ENCODE peak calls at places on chromosomes 2 and 18, in seven cellular contexts. Y is HCT116; W is CD8-positive, alpha-beta memory T cell; F is GM23338; C is CD4-positive, alpha-beta memory T cell; Q is GM23248; A is A673. T is an unnamed sample. For H3K4me1, the result is how much of the 10 kb centered on the place peaks cover.

GRCh38 chr2:126482582-126483464 is 173.1 kb upstream of the GYPC start:
- DNase-seq in Y (no peak), W (no peak), F (peak), C (no peak), Q (no peak), A (peak), T (peak)

GRCh38 chr2:237222178-237222577 is 136.5 kb downstream of the COPS8 start:
- DNase-seq in Y (no peak), W (no peak), F (no peak), C (no peak), Q (peak), A (peak), T (peak)

GRCh38 chr2:127608061-127609011 is 37.6 kb upstream of the GPR17 start:
- DNase-seq in Y (no peak), W (no peak), F (no peak), C (no peak), Q (no peak), A (no peak), T (no peak)

GRCh38 chr2:217628061-217628460 is 374.7 kb downstream of the TNS1 start:
- DNase-seq in Y (no peak), W (no peak), F (no peak), C (no peak), Q (no peak), A (no peak), T (no peak)

GRCh38 chr2:172279214-172279613 is 148.2 kb upstream of the ITGA6 start:
- DNase-seq in Y (no peak), W (no peak), F (no peak), C (no peak), Q (no peak), A (no peak), T (no peak)

GRCh38 chr2:223969856-223970255 is 12.6 kb downstream of the MRPL44 start:
- DNase-seq in Y (no peak), W (no peak), F (no peak), C (no peak), Q (peak), A (no peak), T (no peak)

GRCh38 chr2:186907897-186908296 is 58.9 kb upstream of the ZSWIM2 start:
- DNase-seq in Y (no peak), W (no peak), F (no peak), C (no peak), Q (no peak), A (no peak), T (no peak)

GRCh38 chr2:70549064-70549710 is 4.4 kb downstream of the TGFA start:
- DNase-seq in Y (no peak), W (no peak), F (no peak), C (no peak), Q (no peak), A (no peak), T (no peak)

GRCh38 chr18:10381951-10382350 is 72.5 kb upstream of the APCDD1 start:
- DNase-seq in Y (no peak), W (no peak), F (no peak), C (no peak), Q (peak), A (no peak), T (no peak)

GRCh38 chr2:164558450-164558849 is 62.8 kb downstream of the GRB14 start:
- DNase-seq in Y (no peak), W (no peak), F (no peak), C (no peak), Q (no peak), A (no peak), T (no peak)

GRCh38 chr2:222809582-222809981 is 51.3 kb upstream of the ACSL3 start:
- DNase-seq in Y (no peak), W (no peak), F (no peak), C (no peak), Q (no peak), A (no peak), T (no peak)

GRCh38 chr2:66569321-66569851 is 134.5 kb downstream of the MEIS1 start:
- DNase-seq in Y (no peak), W (no peak), F (no peak), C (no peak), Q (peak), A (peak), T (no peak)

GRCh38 chr2:29129586-29130281 is 14.5 kb downstream of the CLIP4 start:
- DNase-seq in Y (no peak), W (no peak), F (peak), C (no peak), Q (peak), A (no peak), T (peak)

GRCh38 chr18:28040720-28041119 is 136.2 kb downstream of the CDH2 start:
- DNase-seq in Y (no peak), W (no peak), F (no peak), C (no peak), Q (peak), A (no peak), T (no peak)

GRCh38 chr18:28036481-28036880 is 140.4 kb downstream of the CDH2 start:
- DNase-seq in Y (no peak), W (no peak), F (no peak), C (no peak), Q (no peak), A (no peak), T (no peak)

GRCh38 chr18:28041366-28041765 is 135.6 kb downstream of the CDH2 start:
- DNase-seq in Y (no peak), W (no peak), F (no peak), C (no peak), Q (peak), A (peak), T (no peak)

GRCh38 chr18:28040216-28040615 is 136.7 kb downstream of the CDH2 start:
- DNase-seq in Y (no peak), W (no peak), F (no peak), C (no peak), Q (no peak), A (no peak), T (no peak)

GRCh38 chr18:28039078-28039477 is 137.9 kb downstream of the CDH2 start:
- DNase-seq in Y (no peak), W (no peak), F (no peak), C (no peak), Q (no peak), A (no peak), T (peak)
- H3K4me1 ChIP-seq in Y (under half), W (under half), F (under half), C (under half), Q (under half), A (under half), T (under half)

DNA sequence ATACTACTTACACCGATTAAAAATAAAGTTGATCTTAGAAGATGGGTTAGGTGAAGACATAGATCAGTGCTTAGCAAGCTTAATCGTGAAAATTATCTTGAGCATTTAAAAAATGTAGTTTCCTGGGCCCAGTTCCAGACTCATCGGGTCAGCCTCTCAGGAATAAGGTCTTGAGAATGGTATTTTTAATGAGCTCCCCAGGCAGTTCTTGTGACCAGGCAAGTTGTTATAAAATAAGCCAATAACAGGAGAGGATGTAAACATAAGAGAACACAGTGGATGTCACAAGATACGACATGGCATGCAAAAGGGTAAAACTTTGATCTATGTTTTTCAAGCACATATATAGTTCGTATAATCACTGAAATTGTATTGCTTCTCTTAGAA is 507.1 kb upstream of the ZEB2 start:
- DNase-seq in Y (no peak), W (no peak), F (no peak), C (no peak), Q (peak), A (no peak), T (no peak)
- H3K4me3 ChIP-seq in Y (no peak), W (no peak), F (no peak), C (no peak), Q (no peak), A (no peak), T (no peak)

DNA sequence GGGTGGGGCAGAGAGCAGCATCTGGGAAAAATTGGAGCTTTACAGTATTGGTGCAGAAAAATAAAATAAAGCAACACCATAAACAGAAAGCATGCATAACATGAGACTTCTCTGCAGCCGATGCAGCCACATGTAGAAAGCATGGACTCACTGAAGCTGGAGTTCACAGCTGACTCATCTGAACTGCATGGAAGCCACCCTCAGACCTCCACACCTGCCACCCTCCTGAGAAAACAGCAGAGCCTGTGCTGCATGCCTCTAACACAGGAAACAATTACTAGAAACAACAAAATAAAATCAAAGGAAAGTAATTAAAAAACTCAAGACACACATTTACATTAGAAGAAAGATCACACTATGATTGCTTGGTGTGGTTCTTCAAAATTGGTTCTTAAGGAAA is 169.4 kb upstream of the ALKAL2 start:
- DNase-seq in Y (no peak), W (no peak), F (no peak), C (no peak), Q (no peak), A (no peak), T (no peak)
- H3K4me1 ChIP-seq in Y (under half), W (under half), F (under half), C (under half), Q (under half), A (under half), T (under half)

DNA sequence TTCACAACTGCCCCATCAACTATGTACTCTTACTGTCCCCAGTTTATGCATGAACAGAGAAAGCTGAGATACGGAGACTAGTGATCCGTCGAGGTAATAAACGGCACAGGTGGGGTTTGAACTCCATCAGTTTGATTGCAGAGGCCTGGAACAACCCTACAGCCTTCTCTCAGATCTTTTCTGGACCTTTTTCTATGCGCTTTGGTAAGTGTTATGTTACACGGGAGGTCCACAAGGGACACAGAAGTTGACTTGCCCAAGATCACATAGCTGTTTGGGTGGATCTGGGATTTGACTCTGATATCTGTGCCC is 1.1 kb upstream of the DNPEP start:
- DNase-seq in Y (no peak), W (no peak), F (no peak), C (no peak), Q (no peak), A (no peak), T (no peak)
- H3K4me3 ChIP-seq in Y (peak), W (peak), F (peak), C (peak), Q (peak), A (peak), T (peak)

DNA sequence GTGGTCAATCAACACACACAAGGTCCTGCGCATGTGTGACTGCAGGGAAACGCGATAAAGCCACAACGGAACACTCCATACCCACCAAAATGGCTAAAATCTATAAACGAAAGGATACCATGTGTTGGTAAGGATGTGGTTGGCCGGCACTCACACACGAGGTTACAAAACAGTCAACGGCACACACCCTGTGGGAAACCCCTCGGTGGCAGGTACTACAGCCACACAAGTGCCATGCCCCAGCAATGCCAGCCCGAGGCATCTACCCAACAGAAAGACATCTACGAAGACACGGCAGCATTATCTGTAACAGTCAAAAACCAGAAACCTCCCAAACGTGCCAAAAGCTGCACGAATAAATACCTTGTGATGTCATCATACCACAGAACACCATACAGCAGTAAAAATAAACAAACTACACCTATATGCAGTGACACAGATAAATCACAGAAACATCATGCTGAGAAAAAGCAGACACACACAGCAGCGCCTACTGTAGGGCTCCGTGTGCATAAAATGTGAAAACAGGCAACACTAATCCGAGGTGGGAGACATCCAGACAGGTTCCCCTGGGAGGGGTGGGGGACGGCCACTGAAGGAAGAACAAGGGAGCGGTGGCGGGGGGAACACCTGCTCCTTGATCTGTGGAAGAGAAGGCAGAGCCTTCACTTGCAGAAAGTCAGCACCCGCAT is 36.7 kb downstream of the HDAC4 start:
- DNase-seq in Y (no peak), W (peak), F (no peak), C (peak), Q (no peak), A (no peak), T (no peak)
- H3K4me1 ChIP-seq in Y (under half), W (under half), F (under half), C (under half), Q (under half), A (under half), T (under half)

GRCh38 chr2:102943251-102943650 is 181.4 kb downstream of the TMEM182 start:
- DNase-seq in Y (no peak), W (no peak), F (no peak), C (no peak), Q (no peak), A (no peak), T (no peak)

GRCh38 chr2:102942098-102942497 is 180.3 kb downstream of the TMEM182 start:
- DNase-seq in Y (no peak), W (no peak), F (no peak), C (no peak), Q (no peak), A (no peak), T (no peak)

GRCh38 chr2:102940684-102941083 is 178.9 kb downstream of the TMEM182 start:
- DNase-seq in Y (no peak), W (no peak), F (no peak), C (no peak), Q (no peak), A (no peak), T (no peak)

DNA sequence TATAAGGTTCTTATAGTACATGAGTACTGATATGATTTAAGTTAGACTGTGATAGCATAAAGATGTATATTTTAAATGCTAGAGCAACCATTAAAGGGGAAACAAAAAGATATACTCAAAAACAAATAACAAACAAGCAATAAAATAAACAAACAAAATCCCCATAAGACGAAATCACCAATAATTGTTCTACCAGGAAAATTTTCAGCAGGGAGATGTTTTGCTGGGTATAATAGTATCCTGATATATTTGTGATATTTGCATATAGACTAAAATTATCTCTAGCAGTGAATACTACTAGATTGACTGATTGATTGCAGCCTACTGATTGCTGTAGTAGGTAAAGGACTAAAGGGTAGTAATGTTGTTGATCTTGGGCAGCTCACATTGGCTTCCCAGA is 177.4 kb downstream of the TMEM182 start:
- DNase-seq in Y (no peak), W (no peak), F (no peak), C (no peak), Q (no peak), A (no peak), T (no peak)
- H3K4me3 ChIP-seq in Y (no peak), W (no peak), F (no peak), C (no peak), Q (no peak), A (no peak), T (no peak)

DNA sequence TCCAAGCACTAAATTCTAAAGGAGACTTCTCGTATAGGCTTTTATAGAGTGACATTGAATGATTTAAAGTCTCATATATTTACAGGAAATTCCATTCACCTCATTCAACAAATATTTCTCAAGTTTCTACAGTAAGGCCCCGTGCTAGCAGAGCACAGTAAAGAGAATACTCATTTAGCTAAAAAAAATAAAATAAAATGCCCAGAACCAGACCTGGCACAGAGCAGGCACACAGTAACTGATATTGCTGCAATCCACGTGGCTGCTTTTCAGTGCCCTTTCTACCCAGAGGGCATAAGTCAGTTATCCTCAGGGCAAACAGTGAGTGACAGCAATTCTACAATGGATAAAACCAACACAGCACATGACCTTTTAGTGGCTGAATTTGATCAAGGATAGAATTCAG is 52.6 kb downstream of the SUMO1 start:
- DNase-seq in Y (no peak), W (no peak), F (no peak), C (no peak), Q (peak), A (peak), T (peak)
- H3K4me1 ChIP-seq in Y (under half), W (under half), F (under half), C (under half), Q (under half), A (under half), T (under half)